ENCODE peak calls at places on chromosomes 7 and 10, in eight cellular contexts. B is spleen, F is A549, Z is HCT116, C is esophagus squamous epithelium, X is stomach, T is body of pancreas, E is transverse colon. G is an unnamed sample.

GRCh38 chr7:44801890-44802289 is 5.4 kb downstream of the PPIA start:
- DNase-seq in B (no peak), F (no peak), Z (no peak), C (no peak), X (no peak), T (no peak), E (no peak), G (no peak)

GRCh38 chr7:21253740-21254687 is 173.9 kb upstream of the SP4 start:
- DNase-seq in B (no peak), F (peak; percentile 25), Z (peak; percentile 51), C (no peak), X (peak; percentile 63), T (peak; percentile 79), E (peak; percentile 57), G (peak; percentile 23)

GRCh38 chr7:150339369-150339768 is 2.1 kb downstream of the RARRES2 start:
- DNase-seq in B (no peak), F (no peak), Z (no peak), C (no peak), X (no peak), T (no peak), E (no peak), G (no peak)

GRCh38 chr7:9091282-9091681 is 657.9 kb downstream of the NXPH1 start:
- DNase-seq in B (no peak), F (no peak), Z (no peak), C (no peak), X (no peak), T (no peak), E (no peak), G (no peak)

GRCh38 chr7:4931932-4932331 is 27.1 kb downstream of the MMD2 start:
- DNase-seq in B (no peak), F (no peak), Z (peak; percentile 26), C (no peak), X (peak; percentile 49), T (peak; percentile 83), E (peak; percentile 14), G (no peak)

GRCh38 chr7:75916259-75916658 is 1.3 kb downstream of the POR start:
- DNase-seq in B (no peak), F (no peak), Z (no peak), C (no peak), X (no peak), T (no peak), E (no peak), G (no peak)

GRCh38 chr10:20157314-20157713 is 341.1 kb downstream of the PLXDC2 start:
- DNase-seq in B (no peak), F (no peak), Z (no peak), C (no peak), X (no peak), T (no peak), E (no peak), G (no peak)

GRCh38 chr10:73998623-73999622 is 1.0 kb downstream of the VCL start:
- DNase-seq in B (peak; percentile 85), F (peak; percentile 86), Z (peak; percentile 34), C (no peak), X (peak; percentile 60), T (peak; percentile 75), E (peak; percentile 71), G (peak; percentile 70)

GRCh38 chr10:132054564-132054963 is 11.2 kb upstream of the JAKMIP3 start:
- DNase-seq in B (peak; percentile 39), F (no peak), Z (no peak), C (no peak), X (no peak), T (no peak), E (no peak), G (no peak)

DNA sequence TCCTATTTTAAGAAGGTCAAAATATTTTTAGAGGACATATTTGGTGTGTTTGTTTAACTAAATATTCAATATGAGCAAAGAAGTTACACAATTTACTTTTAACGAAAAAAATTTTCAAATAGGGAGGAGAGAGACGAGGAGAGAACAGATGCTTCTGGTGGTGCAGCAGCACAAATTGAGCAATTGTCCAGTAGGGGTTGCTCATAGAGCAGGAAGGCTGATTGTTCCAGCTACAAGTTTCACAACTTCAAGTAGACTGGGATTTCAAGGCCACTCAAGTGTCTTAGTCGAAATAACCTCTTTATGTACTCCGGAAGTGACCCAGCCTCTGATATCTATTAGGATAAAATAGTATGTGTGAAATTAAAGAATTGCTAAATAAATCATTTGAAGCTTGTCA is 197.9 kb downstream of the HDAC9 start:
- DNase-seq in B (no peak), F (no peak), Z (peak; percentile 16), C (no peak), X (no peak), T (no peak), E (no peak), G (no peak)
- TF ChIP-seq POLR2A in B (no peak), F (no peak), Z (no peak), C (no peak), X (no peak), T (no peak), E (no peak), G (no peak)

GRCh38 chr7:55112056-55112455 is 93.2 kb downstream of the EGFR start:
- DNase-seq in B (no peak), F (no peak), Z (no peak), C (no peak), X (no peak), T (no peak), E (no peak), G (no peak)
- H3K27ac ChIP-seq in B (no peak overlapping the region), F (peak overlapping the region; percentile 77), Z (no peak overlapping the region), C (peak overlapping the region; percentile 89), X (no peak overlapping the region), T (no peak overlapping the region), E (no peak overlapping the region), G (no peak overlapping the region)

DNA sequence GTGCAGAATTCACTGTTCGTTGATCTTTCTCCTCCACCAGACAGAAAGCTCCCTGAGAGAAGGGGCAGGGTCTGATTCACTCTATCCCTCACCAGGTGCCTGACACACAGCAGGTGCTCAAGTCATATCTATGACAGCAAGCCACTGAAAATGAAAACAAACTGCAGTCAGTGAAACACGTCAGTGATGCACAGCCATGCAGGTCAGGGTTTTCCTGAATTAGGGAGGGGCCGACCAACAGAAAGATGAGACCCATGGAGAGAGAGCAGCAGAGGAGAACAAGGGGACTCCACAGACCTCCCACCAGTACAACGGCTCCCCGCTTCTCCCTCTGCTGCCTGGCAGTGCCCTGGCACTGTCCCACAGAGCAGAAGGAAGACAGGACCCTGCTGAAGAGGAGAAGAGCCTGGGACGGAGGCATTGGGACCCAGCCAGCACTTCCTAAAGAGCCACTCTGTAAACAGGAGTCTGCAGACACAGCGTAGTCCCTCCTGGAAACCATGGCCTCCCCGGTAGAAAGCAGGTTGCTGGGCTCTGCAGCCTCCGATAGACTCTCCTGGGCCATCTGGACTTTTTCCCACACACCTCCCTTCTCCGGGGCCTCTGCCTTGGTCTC is 50.3 kb downstream of the FAM53B start:
- DNase-seq in B (peak; percentile 56), F (no peak), Z (no peak), C (no peak), X (no peak), T (peak; percentile 80), E (no peak), G (peak; percentile 58)
- TF ChIP-seq POLR2A in B (no peak), F (no peak), Z (no peak), C (no peak), X (no peak), T (no peak), E (no peak), G (no peak)

DNA sequence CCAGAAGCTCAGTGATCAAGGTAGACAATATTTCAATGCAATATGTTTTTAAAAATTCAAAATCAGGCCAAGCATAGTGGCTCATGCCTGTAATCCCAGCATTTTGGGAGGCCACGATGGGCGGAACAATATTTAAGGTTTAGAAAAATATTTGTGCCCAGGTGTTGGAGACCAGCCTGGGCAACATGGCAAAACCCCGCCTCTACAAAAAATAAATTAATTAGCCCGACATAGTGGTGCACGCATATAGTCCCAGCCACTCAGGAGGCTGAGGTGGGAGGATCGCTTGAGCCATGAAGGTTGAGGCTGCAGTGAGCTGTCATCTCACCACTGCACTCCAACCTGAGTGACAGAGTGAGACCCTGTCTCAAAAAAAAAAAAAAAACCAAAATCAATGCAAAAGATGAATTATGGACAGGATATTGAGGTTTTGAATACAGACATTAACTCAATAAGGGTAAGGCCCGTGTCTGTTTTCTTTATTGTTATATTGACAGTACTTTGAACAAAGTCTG is 913 bp upstream of the IFIT5 start:
- DNase-seq in B (no peak), F (no peak), Z (no peak), C (no peak), X (no peak), T (no peak), E (no peak), G (no peak)
- H3K27ac ChIP-seq in B (peak overlapping the region; percentile 98), F (peak overlapping the region; percentile 97), Z (peak overlapping the region; percentile 66), C (peak overlapping the region; percentile 97), X (peak overlapping the region; percentile 39), T (peak overlapping the region; percentile 95), E (peak overlapping the region; percentile 95), G (peak overlapping the region; percentile 94)

GRCh38 chr7:26179826-26180497 is 20.6 kb downstream of the HNRNPA2B1 start:
- DNase-seq in B (no peak), F (no peak), Z (no peak), C (no peak), X (no peak), T (no peak), E (no peak), G (no peak)
- TF ChIP-seq POLR2A in B (no peak), F (no peak), Z (no peak), C (no peak), X (no peak), T (no peak), E (no peak), G (no peak)

DNA sequence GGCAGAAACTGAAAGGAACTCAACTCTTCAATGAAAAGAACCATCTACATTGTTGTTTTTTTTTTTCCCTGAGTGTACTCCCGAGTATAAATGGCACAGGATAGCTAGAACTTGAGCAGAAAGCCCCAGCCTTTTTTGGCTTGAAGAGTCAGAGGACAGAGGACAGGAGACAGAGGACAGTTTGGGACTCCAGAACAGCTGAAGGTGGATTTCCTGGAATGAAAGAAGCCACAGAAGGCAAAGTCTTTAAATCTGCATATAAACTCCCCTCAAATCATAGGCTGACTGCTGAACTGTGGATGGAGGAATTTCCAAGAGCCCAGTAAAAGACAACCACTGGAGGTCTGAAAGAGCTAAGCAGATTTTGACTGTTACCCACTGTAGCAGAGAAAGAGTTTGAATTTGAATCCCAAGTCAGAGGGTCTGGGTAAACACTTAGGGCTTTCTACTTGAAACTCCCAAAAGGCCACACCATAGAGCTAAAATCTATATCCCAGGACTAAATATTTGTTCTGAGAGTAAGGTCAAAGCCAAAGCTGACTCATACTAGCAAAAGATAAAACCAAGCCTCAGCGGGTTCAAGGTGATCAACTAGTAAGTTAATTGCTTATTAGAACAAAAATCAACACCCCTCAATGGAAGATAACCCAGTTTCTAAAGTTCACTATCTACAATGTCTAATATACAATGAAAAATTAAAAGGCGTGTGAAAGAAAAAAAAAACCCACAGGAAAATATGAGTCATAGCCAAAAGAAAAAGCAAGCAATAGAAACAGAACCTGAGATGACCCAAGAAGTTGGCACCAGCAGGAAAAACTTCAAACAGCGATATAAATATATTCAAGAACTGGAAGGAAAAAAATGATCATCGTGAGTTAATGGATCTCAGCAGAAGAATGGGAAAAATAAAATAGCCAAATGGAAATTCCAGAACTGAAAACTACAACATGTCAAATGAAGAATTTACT is 1.8 kb upstream of the OPN1SW start:
- DNase-seq in B (no peak), F (no peak), Z (no peak), C (no peak), X (no peak), T (no peak), E (no peak), G (no peak)
- H3K27ac ChIP-seq in B (no peak overlapping the region), F (no peak overlapping the region), Z (no peak overlapping the region), C (no peak overlapping the region), X (no peak overlapping the region), T (no peak overlapping the region), E (no peak overlapping the region), G (no peak overlapping the region)

GRCh38 chr10:69403066-69403465 is 13.7 kb downstream of the TACR2 start:
- DNase-seq in B (no peak), F (no peak), Z (no peak), C (no peak), X (no peak), T (no peak), E (no peak), G (no peak)
- TF ChIP-seq POLR2A in B (no peak), F (no peak), Z (no peak), C (no peak), X (no peak), T (no peak), E (no peak), G (no peak)